ENCODE peak calls at places on chromosomes 13 and 19, in four cellular contexts. P, R, M and B are unnamed samples.
A peak's percentile ranks its signal among the peaks of the same experiment; 100 is the strongest.

GRCh38 chr13:108944760-108945159 is 315.3 kb downstream of the MYO16 start:
- DNase-seq in P (no peak), R (peak; percentile 59), M (no peak), B (no peak)

GRCh38 chr13:31970237-31970930 is 61.2 kb upstream of the FRY start:
- DNase-seq in P (no peak), R (no peak), M (no peak), B (no peak)

GRCh38 chr19:2494447-2495129 is 18.7 kb downstream of the GADD45B start:
- DNase-seq in P (peak; percentile 80), R (peak; percentile 62), M (peak; percentile 83), B (peak; percentile 86)

GRCh38 chr13:21557995-21558394 is 46.0 kb downstream of the MICU2 start:
- DNase-seq in P (no peak), R (peak; percentile 25), M (no peak), B (no peak)

GRCh38 chr19:29741776-29742175 is 26.7 kb upstream of the C19orf12 start:
- DNase-seq in P (no peak), R (no peak), M (no peak), B (no peak)

GRCh38 chr19:2619076-2619475 is 83.4 kb downstream of the GNG7 start:
- DNase-seq in P (no peak), R (no peak), M (no peak), B (no peak)

GRCh38 chr19:6753178-6754031 is 13.8 kb downstream of the SH2D3A start:
- DNase-seq in P (peak; percentile 87), R (peak; percentile 81), M (peak; percentile 78), B (peak; percentile 93)

GRCh38 chr13:39144941-39145533 is 106.8 kb downstream of the NHLRC3 start:
- DNase-seq in P (peak; percentile 33), R (peak; percentile 52), M (peak; percentile 40), B (peak; percentile 22)

GRCh38 chr13:106709509-106709908 is 141.6 kb upstream of the ARGLU1 start:
- DNase-seq in P (no peak), R (no peak), M (no peak), B (no peak)

GRCh38 chr19:4839192-4839591 is 7.7 kb upstream of the TICAM1 start:
- DNase-seq in P (no peak), R (no peak), M (no peak), B (no peak)

GRCh38 chr13:65026505-65026904 is 2203.6 kb downstream of the PCDH9 start:
- DNase-seq in P (no peak), R (no peak), M (no peak), B (no peak)

GRCh38 chr13:51684076-51684475 is 99.8 kb downstream of the WDFY2 start:
- DNase-seq in P (no peak), R (no peak), M (no peak), B (no peak)

GRCh38 chr19:43525836-43526771 is 897 bp downstream of the ETHE1 start:
- DNase-seq in P (peak; percentile 38), R (no peak), M (peak; percentile 20), B (peak; percentile 87)

GRCh38 chr13:63044617-63045016 is 1629.0 kb upstream of the PCDH20 start:
- DNase-seq in P (no peak), R (no peak), M (no peak), B (no peak)

GRCh38 chr13:78609464-78610205 is 6.3 kb upstream of the POU4F1 start:
- DNase-seq in P (no peak), R (peak; percentile 14), M (no peak), B (no peak)

GRCh38 chr13:51523082-51523518 is 61.2 kb upstream of the WDFY2 start:
- DNase-seq in P (no peak), R (peak; percentile 76), M (no peak), B (peak; percentile 10)

GRCh38 chr13:107870400-107870799 is 344.9 kb downstream of the LIG4 start:
- DNase-seq in P (no peak), R (no peak), M (no peak), B (no peak)

GRCh38 chr13:101454767-101455166 is 2.3 kb downstream of the ITGBL1 start:
- DNase-seq in P (no peak), R (peak; percentile 49), M (no peak), B (no peak)

GRCh38 chr13:99429670-99430069 is 71.6 kb upstream of the TM9SF2 start:
- DNase-seq in P (no peak), R (no peak), M (no peak), B (no peak)

GRCh38 chr13:99426426-99426825 is 74.8 kb upstream of the TM9SF2 start:
- DNase-seq in P (no peak), R (no peak), M (no peak), B (no peak)

GRCh38 chr13:99421758-99422555 is 79.3 kb upstream of the TM9SF2 start:
- DNase-seq in P (peak; percentile 15), R (no peak), M (no peak), B (no peak)

GRCh38 chr13:99422556-99423220 is 78.6 kb upstream of the TM9SF2 start:
- DNase-seq in P (peak; percentile 8), R (no peak), M (no peak), B (no peak)

GRCh38 chr13:99425485-99426341 is 75.6 kb upstream of the TM9SF2 start:
- DNase-seq in P (peak; percentile 37), R (no peak), M (peak; percentile 39), B (peak; percentile 57)
- H3K4me3 ChIP-seq in P (no peak overlapping the region), R (no peak overlapping the region), M (no peak overlapping the region), B (no peak overlapping the region)

GRCh38 chr19:52590728-52591127 is 20.6 kb downstream of the ZNF701 start:
- DNase-seq in P (no peak), R (no peak), M (no peak), B (no peak)

GRCh38 chr19:52592301-52592700 is 22.2 kb downstream of the ZNF701 start:
- DNase-seq in P (no peak), R (no peak), M (no peak), B (no peak)
- TF ChIP-seq CTCF in P (no peak), R (no peak), M (no peak), B (no peak)

GRCh38 chr19:42325308-42325895 is at the start of gene MEGF8:
- DNase-seq in P (peak; percentile 98), R (peak; percentile 100), M (peak; percentile 97), B (peak; percentile 99)
- H3K4me3 ChIP-seq in P (peak within 1 kb of the TSS; percentile 97), R (peak within 1 kb of the TSS; percentile 75), M (peak within 1 kb of the TSS; percentile 79), B (peak within 1 kb of the TSS; percentile 56)

DNA sequence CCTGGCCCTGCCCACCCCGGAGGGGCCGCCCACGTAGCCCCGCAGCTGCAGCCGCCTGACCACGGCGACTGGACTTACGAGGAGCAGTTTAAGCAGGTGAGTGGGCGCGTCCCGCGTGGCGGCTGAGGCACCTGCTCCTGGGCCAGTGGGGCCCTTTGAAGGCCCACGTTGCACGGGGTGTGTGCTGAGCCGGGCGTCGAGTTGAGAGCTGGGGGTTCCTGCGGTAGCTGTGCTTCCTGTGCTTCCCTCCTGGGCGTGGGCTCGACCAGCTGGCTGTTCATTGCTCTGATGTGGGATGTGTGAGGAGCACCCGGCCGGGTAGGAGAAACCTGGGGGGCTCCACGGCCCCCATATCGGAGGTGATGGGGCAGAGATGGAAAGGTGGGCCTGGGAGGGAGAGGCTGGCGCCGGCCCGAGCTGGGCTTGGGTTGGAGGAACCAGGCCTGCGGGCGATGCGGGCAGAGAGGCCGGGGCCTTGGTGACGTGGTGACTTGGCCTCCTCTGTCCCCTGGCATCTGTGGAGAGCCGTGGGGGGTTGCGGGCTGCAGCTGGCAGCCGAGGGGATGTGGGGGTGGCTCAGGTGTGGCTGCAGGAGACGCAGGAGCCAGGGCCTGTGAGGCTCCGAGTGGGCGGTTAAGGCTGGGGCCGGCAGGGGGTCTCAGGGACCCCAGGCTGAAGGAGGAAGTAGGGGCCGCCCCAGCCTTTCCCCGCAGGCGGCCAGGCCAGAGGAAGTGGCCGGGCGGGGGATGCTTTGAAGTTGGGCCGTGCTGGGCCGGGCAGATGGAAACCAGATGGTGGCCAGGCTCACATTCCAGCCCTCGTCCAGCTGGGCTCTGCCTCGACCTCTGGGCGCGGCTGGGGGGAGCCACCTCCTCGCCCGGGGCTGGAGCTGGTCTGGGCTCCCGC is 7.1 kb downstream of the ARID3A start:
- DNase-seq in P (peak; percentile 71), R (peak; percentile 37), M (peak; percentile 84), B (no peak)
- TF ChIP-seq CTCF in P (no peak), R (no peak), M (no peak), B (no peak)